ENCODE peak calls at places on chromosomes 7 and 10, in six cellular contexts. V is activated T-cell treated with anti-CD3 and anti-CD28 coated beads for 1 hour, R is lower lobe of right lung, Q is GM04504, U is KBM-7, M is fibroblast of pulmonary artery. I is an unnamed sample.

GRCh38 chr7:91357929-91358328 is 93.7 kb downstream of the FZD1 start:
- DNase-seq in V (no peak), R (no peak), Q (peak), U (no peak), M (no peak), I (no peak)

GRCh38 chr10:17820943-17821342 is 11.8 kb downstream of the MRC1 start:
- DNase-seq in V (no peak), R (no peak), Q (no peak), U (no peak), M (no peak), I (no peak)

GRCh38 chr7:151079199-151079910 is 1.3 kb downstream of the FASTK start:
- DNase-seq in V (no peak), R (no peak), Q (no peak), U (no peak), M (no peak), I (no peak)

GRCh38 chr7:45084336-45084735 is 4.4 kb downstream of the NACAD start:
- DNase-seq in V (no peak), R (no peak), Q (no peak), U (no peak), M (no peak), I (no peak)

GRCh38 chr7:89077992-89078391 is 282.5 kb upstream of the TEX47 start:
- DNase-seq in V (no peak), R (no peak), Q (no peak), U (no peak), M (no peak), I (no peak)

GRCh38 chr10:62056219-62056618 is 154.7 kb downstream of the ARID5B start:
- DNase-seq in V (no peak), R (no peak), Q (no peak), U (no peak), M (peak), I (no peak)

GRCh38 chr7:81488210-81488609 is 281.6 kb downstream of the HGF start:
- DNase-seq in V (no peak), R (no peak), Q (no peak), U (no peak), M (no peak), I (no peak)

GRCh38 chr10:44933117-44933450 is 21.9 kb downstream of the TMEM72 start:
- DNase-seq in V (no peak), R (no peak), Q (no peak), U (no peak), M (no peak), I (no peak)

GRCh38 chr10:91104185-91105041 is 116.0 kb upstream of the PCGF5 start:
- DNase-seq in V (no peak), R (no peak), Q (no peak), U (no peak), M (peak), I (no peak)

GRCh38 chr10:9331583-9332008 is 1277.1 kb downstream of the GATA3 start:
- DNase-seq in V (no peak), R (no peak), Q (peak), U (peak), M (peak), I (peak)

GRCh38 chr7:1922071-1922869 is 252.2 kb downstream of the ELFN1 start:
- DNase-seq in V (no peak), R (peak), Q (peak), U (no peak), M (no peak), I (no peak)

GRCh38 chr7:73948287-73948686 is 79.7 kb upstream of the ELN start:
- DNase-seq in V (no peak), R (no peak), Q (no peak), U (no peak), M (no peak), I (no peak)

GRCh38 chr7:76054129-76055120 is 6.5 kb downstream of the MDH2 start:
- DNase-seq in V (no peak), R (no peak), Q (no peak), U (peak), M (peak), I (peak)

GRCh38 chr10:26437637-26438461 is at the start of gene APBB1IP:
- DNase-seq in V (peak), R (peak), Q (no peak), U (peak), M (peak), I (peak)

GRCh38 chr10:49074836-49075235 is 40.5 kb downstream of the VSTM4 start:
- DNase-seq in V (no peak), R (no peak), Q (no peak), U (no peak), M (no peak), I (no peak)

GRCh38 chr7:151990567-151990966 is 34.3 kb downstream of the GALNTL5 start:
- DNase-seq in V (no peak), R (no peak), Q (no peak), U (peak), M (peak), I (peak)

GRCh38 chr7:36148422-36149065 is 4.5 kb upstream of the EEPD1 start:
- DNase-seq in V (no peak), R (no peak), Q (no peak), U (peak), M (no peak), I (no peak)

GRCh38 chr10:98076086-98076485 is 45.7 kb upstream of the CRTAC1 start:
- DNase-seq in V (no peak), R (no peak), Q (no peak), U (peak), M (no peak), I (no peak)

GRCh38 chr7:64876792-64877713 is 26.0 kb upstream of the ZNF273 start:
- DNase-seq in V (peak), R (peak), Q (no peak), U (no peak), M (peak), I (peak)

GRCh38 chr10:114487815-114488536 is 83.7 kb upstream of the AFAP1L2 start:
- DNase-seq in V (no peak), R (no peak), Q (no peak), U (no peak), M (no peak), I (no peak)

GRCh38 chr10:30865141-30865926 is 166.3 kb downstream of the ZNF438 start:
- DNase-seq in V (no peak), R (no peak), Q (no peak), U (no peak), M (peak), I (no peak)

GRCh38 chr10:111650088-111650487 is 533.5 kb downstream of the GPAM start:
- DNase-seq in V (no peak), R (no peak), Q (no peak), U (peak), M (no peak), I (no peak)

GRCh38 chr7:56026538-56026937 is 24.7 kb downstream of the PSPH start:
- DNase-seq in V (no peak), R (no peak), Q (no peak), U (no peak), M (no peak), I (no peak)

GRCh38 chr10:120262857-120263547 is 194.0 kb upstream of the PLPP4 start:
- DNase-seq in V (no peak), R (no peak), Q (no peak), U (no peak), M (no peak), I (peak)

GRCh38 chr7:134693256-134693655 is 46.6 kb downstream of the BPGM start:
- DNase-seq in V (no peak), R (no peak), Q (peak), U (no peak), M (peak), I (peak)

GRCh38 chr10:14605231-14605925 is 169.3 kb downstream of the FAM107B start:
- DNase-seq in V (no peak), R (no peak), Q (no peak), U (no peak), M (peak), I (peak)

GRCh38 chr7:86814980-86815379 is 171.3 kb downstream of the GRM3 start:
- DNase-seq in V (no peak), R (no peak), Q (no peak), U (peak), M (peak), I (peak)

GRCh38 chr10:84179059-84179710 is 5.6 kb downstream of the GPR15LG start:
- DNase-seq in V (no peak), R (no peak), Q (peak), U (no peak), M (peak), I (peak)

GRCh38 chr7:155731375-155731774 is 80.9 kb downstream of the SHH start:
- DNase-seq in V (no peak), R (no peak), Q (no peak), U (no peak), M (peak), I (no peak)